ENCODE peak calls at places on chromosome 19, in eight cellular contexts. D is endothelial cell, X is left kidney, U is endodermal cell, Q is sciatic nerve, F is GM23338, P is fibroblast of villous mesenchyme, Y is B cell. V is an unnamed sample.

GRCh38 chr19:10911579-10912363 is 16.7 kb downstream of the YIPF2 start:
- DNase-seq in D (no peak), X (no peak), U (no peak), Q (no peak), F (no peak), P (no peak), Y (no peak), V (peak)

GRCh38 chr19:50325310-50326100 is 3.7 kb downstream of the KCNC3 start:
- DNase-seq in D (no peak), X (peak), U (peak), Q (peak), F (peak), P (peak), Y (peak), V (no peak)

GRCh38 chr19:39818626-39819097 is 15.3 kb downstream of the DYRK1B start:
- DNase-seq in D (no peak), X (no peak), U (no peak), Q (no peak), F (no peak), P (no peak), Y (no peak), V (no peak)

GRCh38 chr19:46134527-46134926 is 10.0 kb upstream of the IGFL3 start:
- DNase-seq in D (no peak), X (no peak), U (no peak), Q (no peak), F (no peak), P (peak), Y (no peak), V (no peak)

GRCh38 chr19:40089462-40089861 is 1.3 kb downstream of the ZNF780A start:
- DNase-seq in D (no peak), X (no peak), U (no peak), Q (no peak), F (no peak), P (peak), Y (no peak), V (no peak)

GRCh38 chr19:1461862-1462261 is 11.9 kb downstream of the APC2 start:
- DNase-seq in D (no peak), X (no peak), U (no peak), Q (no peak), F (no peak), P (no peak), Y (no peak), V (no peak)

GRCh38 chr19:11268783-11269267 is 6.5 kb upstream of the DOCK6 start:
- DNase-seq in D (peak), X (peak), U (no peak), Q (peak), F (no peak), P (peak), Y (no peak), V (no peak)

GRCh38 chr19:13153627-13154240 is 3.5 kb downstream of the IER2 start:
- DNase-seq in D (peak), X (peak), U (no peak), Q (peak), F (peak), P (peak), Y (peak), V (no peak)

GRCh38 chr19:13997637-13997962 is 8.5 kb downstream of the RFX1 start:
- DNase-seq in D (no peak), X (no peak), U (no peak), Q (no peak), F (no peak), P (no peak), Y (no peak), V (no peak)

GRCh38 chr19:35351441-35352176 is 3.9 kb downstream of the FFAR1 start:
- DNase-seq in D (no peak), X (no peak), U (peak), Q (peak), F (no peak), P (no peak), Y (no peak), V (peak)